ENCODE peak calls at places on chromosomes 4 and X, in eight cellular contexts. A is WTC11; F is lower leg skin; S is fibroblast of pulmonary artery; L is CD8-positive, alpha-beta T cell; D is cardiac muscle cell; R is left ventricle myocardium inferior; E is dorsolateral prefrontal cortex. H is an unnamed sample.

GRCh38 chrX:129480889-129481288 is 42.4 kb downstream of the SMARCA1 start:
- DNase-seq in A (no peak), E (no peak), R (no peak), D (no peak), L (no peak), F (no peak), S (no peak), H (no peak)

GRCh38 chr4:1171306-1172227 is 816 bp downstream of the SPON2 start:
- DNase-seq in L (peak; percentile 71), S (no peak), R (no peak), A (peak; percentile 66), D (peak; percentile 45), F (no peak), E (no peak), H (peak; percentile 54)

GRCh38 chr4:111602848-111603247 is 542.4 kb upstream of the FAM241A start:
- DNase-seq in E (no peak), F (no peak), S (peak; percentile 25), A (no peak), R (no peak), D (peak; percentile 27), L (no peak), H (no peak)

GRCh38 chr4:121144021-121144420 is 20.1 kb downstream of the TNIP3 start:
- DNase-seq in R (no peak), D (no peak), F (no peak), L (no peak), A (no peak), S (no peak), E (no peak), H (no peak)

GRCh38 chr4:73976716-73977115 is 5.1 kb downstream of the PF4 start:
- DNase-seq in A (no peak), R (no peak), S (peak; percentile 61), F (no peak), D (peak; percentile 87), L (no peak), E (no peak), H (no peak)

GRCh38 chrX:144006811-144007210 is 122.9 kb downstream of the UBE2NL start:
- DNase-seq in D (peak; percentile 24), A (no peak), E (no peak), S (peak; percentile 51), L (no peak), R (no peak), F (no peak), H (no peak)

GRCh38 chr4:73998040-73999011 is at the start of gene CXCL5:
- DNase-seq in R (peak; percentile 21), D (peak; percentile 91), F (no peak), S (peak; percentile 81), A (peak; percentile 75), L (no peak), E (peak; percentile 41), H (no peak)

GRCh38 chr4:151415978-151416377 is 7.0 kb downstream of the FHIP1A start:
- DNase-seq in D (peak; percentile 69), R (no peak), A (no peak), L (no peak), E (no peak), F (no peak), S (peak; percentile 59), H (no peak)

GRCh38 chr4:150033937-150034336 is 44.3 kb upstream of the DCLK2 start:
- DNase-seq in A (no peak), E (no peak), F (no peak), R (no peak), S (peak; percentile 53), D (peak; percentile 57), L (no peak), H (no peak)

DNA sequence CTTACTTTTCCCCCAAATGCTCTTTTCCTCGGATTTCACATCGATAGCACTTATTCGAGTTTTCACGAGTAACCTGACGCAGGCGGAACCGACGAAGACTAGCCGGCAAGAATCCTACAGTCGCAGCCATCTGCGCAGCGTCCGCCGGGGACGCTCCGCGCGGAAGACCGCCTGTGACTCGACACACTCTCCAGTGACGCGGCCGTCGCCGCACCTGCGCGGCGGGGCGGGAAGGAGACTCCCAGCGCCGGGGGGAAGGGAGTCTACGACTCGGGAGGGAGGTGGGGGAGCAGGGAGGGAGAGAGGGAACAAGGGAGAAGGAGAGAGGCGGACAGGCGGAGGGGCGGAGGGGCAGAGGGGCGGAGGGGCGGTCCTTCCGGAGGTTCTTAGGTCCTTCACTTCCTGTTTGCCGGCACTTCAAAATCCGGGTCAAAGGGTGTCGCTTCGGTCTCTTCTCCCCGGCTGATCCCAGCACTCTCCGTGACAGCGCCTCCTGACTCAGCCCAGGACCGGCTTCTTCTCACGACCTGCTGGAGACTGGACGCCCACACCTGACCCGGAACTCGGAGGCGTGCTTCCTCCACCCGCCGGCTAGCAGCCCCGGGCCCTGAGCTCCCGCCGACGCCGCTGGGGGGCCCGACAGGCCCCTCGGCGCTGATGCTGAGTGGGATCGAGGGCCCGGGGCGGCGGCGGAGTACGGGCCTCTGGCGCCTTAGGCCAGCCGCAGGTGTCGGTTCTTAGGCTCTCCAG is at the start of gene USP38:
- DNase-seq in S (peak; percentile 92), R (peak; percentile 89), A (peak; percentile 82), D (peak; percentile 93), F (peak; percentile 91), L (peak; percentile 83), E (peak; percentile 89), H (peak; percentile 73)
- TF ChIP-seq CTCF in S (no peak), R (no peak), A (no peak), D (no peak), F (no peak), L (no peak), E (no peak), H (no peak)

GRCh38 chr4:46648088-46648744 is 258.3 kb upstream of the GABRA2 start:
- DNase-seq in L (no peak), D (peak; percentile 69), S (peak; percentile 72), E (no peak), F (no peak), R (no peak), A (peak; percentile 63), H (no peak)
- TF ChIP-seq CTCF in L (no peak), D (peak; percentile 71), S (peak; percentile 83), E (no peak), F (no peak), R (no peak), A (peak; percentile 63), H (no peak)

GRCh38 chrX:107465932-107466620 is 16.6 kb downstream of the FRMPD3 start:
- DNase-seq in S (no peak), L (no peak), E (no peak), R (no peak), D (no peak), F (no peak), A (no peak), H (no peak)

GRCh38 chrX:107470198-107470597 is 20.7 kb downstream of the FRMPD3 start:
- DNase-seq in E (no peak), A (no peak), D (no peak), R (no peak), L (no peak), F (no peak), S (no peak), H (no peak)

GRCh38 chrX:107467271-107467670 is 17.8 kb downstream of the FRMPD3 start:
- DNase-seq in A (no peak), L (no peak), E (no peak), F (no peak), D (no peak), R (no peak), S (no peak), H (no peak)

GRCh38 chrX:107470971-107471370 is 21.5 kb downstream of the FRMPD3 start:
- DNase-seq in E (no peak), F (no peak), L (no peak), D (no peak), R (no peak), A (no peak), S (no peak), H (no peak)
- TF ChIP-seq CTCF in E (no peak), F (no peak), L (no peak), D (no peak), R (no peak), A (no peak), S (no peak), H (no peak)

GRCh38 chr4:162164881-162165528 is 1.2 kb upstream of the FSTL5 start:
- DNase-seq in R (no peak), A (no peak), E (no peak), S (no peak), L (no peak), D (no peak), F (no peak), H (no peak)

GRCh38 chr4:162162672-162163071 is 1.1 kb downstream of the FSTL5 start:
- DNase-seq in R (no peak), F (no peak), S (no peak), E (no peak), A (no peak), L (no peak), D (no peak), H (no peak)

GRCh38 chr4:162163892-162164759 is at the start of gene FSTL5:
- DNase-seq in L (peak; percentile 5), S (peak; percentile 30), F (peak; percentile 14), R (peak; percentile 18), A (peak; percentile 98), E (peak; percentile 84), D (peak; percentile 45), H (no peak)
- TF ChIP-seq CTCF in L (no peak), S (no peak), F (no peak), R (no peak), A (no peak), E (peak; percentile 9), D (no peak), H (no peak)

H was measured in activated B cell treated with CpG ODN at 0.5 μM for 24 hours.